ENCODE peak calls at places on chromosomes 13 and 19, in six cellular contexts. One of them, this sample, is unnamed.

GRCh38 chr13:44894001-44894770 is 95.1 kb downstream of the NUFIP1 start:
- ATAC-seq in HCT116: no peak
- ATAC-seq in GM12878: no peak
- ATAC-seq in HepG2: peak
- ATAC-seq in upper lobe of left lung: peak
- ATAC-seq in K562: no peak
- ATAC-seq in this sample: no peak

GRCh38 chr13:45441633-45442032 is 23.1 kb upstream of the COG3 start:
- ATAC-seq in HCT116: peak
- ATAC-seq in GM12878: peak
- ATAC-seq in HepG2: peak
- ATAC-seq in upper lobe of left lung: no peak
- ATAC-seq in K562: no peak
- ATAC-seq in this sample: no peak

GRCh38 chr19:47187797-47188196 is 43.2 kb downstream of the BBC3 start:
- ATAC-seq in HCT116: no peak
- ATAC-seq in GM12878: no peak
- ATAC-seq in HepG2: no peak
- ATAC-seq in upper lobe of left lung: no peak
- ATAC-seq in K562: no peak
- ATAC-seq in this sample: no peak

GRCh38 chr19:48443731-48444128 is 2.1 kb upstream of the GRWD1 start:
- ATAC-seq in HCT116: no peak
- ATAC-seq in GM12878: no peak
- ATAC-seq in HepG2: no peak
- ATAC-seq in upper lobe of left lung: no peak
- ATAC-seq in K562: no peak
- ATAC-seq in this sample: no peak

GRCh38 chr19:57263244-57263643 is 17.0 kb upstream of the ZNF460 start:
- ATAC-seq in HCT116: no peak
- ATAC-seq in GM12878: no peak
- ATAC-seq in HepG2: no peak
- ATAC-seq in upper lobe of left lung: no peak
- ATAC-seq in K562: no peak
- ATAC-seq in this sample: no peak

GRCh38 chr19:2487780-2488330 is 11.9 kb downstream of the GADD45B start:
- ATAC-seq in HCT116: no peak
- ATAC-seq in GM12878: no peak
- ATAC-seq in HepG2: peak
- ATAC-seq in upper lobe of left lung: no peak
- ATAC-seq in K562: no peak
- ATAC-seq in this sample: no peak

GRCh38 chr13:68808456-68808855 is 1299.2 kb upstream of the ATXN8OS start:
- ATAC-seq in HCT116: no peak
- ATAC-seq in GM12878: no peak
- ATAC-seq in HepG2: no peak
- ATAC-seq in upper lobe of left lung: no peak
- ATAC-seq in K562: no peak
- ATAC-seq in this sample: no peak

GRCh38 chr19:31054430-31054829 is 294.8 kb downstream of the TSHZ3 start:
- ATAC-seq in HCT116: no peak
- ATAC-seq in GM12878: no peak
- ATAC-seq in HepG2: peak
- ATAC-seq in upper lobe of left lung: no peak
- ATAC-seq in K562: peak
- ATAC-seq in this sample: no peak

GRCh38 chr13:105446197-105446596 is 1089.3 kb downstream of the EFNB2 start:
- ATAC-seq in HCT116: no peak
- ATAC-seq in GM12878: no peak
- ATAC-seq in HepG2: no peak
- ATAC-seq in upper lobe of left lung: no peak
- ATAC-seq in K562: no peak
- ATAC-seq in this sample: no peak

GRCh38 chr19:17109962-17110598 is 34.5 kb downstream of the MYO9B start:
- ATAC-seq in HCT116: no peak
- ATAC-seq in GM12878: peak
- ATAC-seq in HepG2: no peak
- ATAC-seq in upper lobe of left lung: peak
- ATAC-seq in K562: no peak
- ATAC-seq in this sample: no peak

GRCh38 chr19:8605514-8605913 is 5.0 kb downstream of the ADAMTS10 start:
- ATAC-seq in HCT116: no peak
- ATAC-seq in GM12878: no peak
- ATAC-seq in HepG2: no peak
- ATAC-seq in upper lobe of left lung: no peak
- ATAC-seq in K562: no peak
- ATAC-seq in this sample: no peak

GRCh38 chr19:7789447-7789846 is 26.4 kb downstream of the CLEC4M start:
- ATAC-seq in HCT116: no peak
- ATAC-seq in GM12878: no peak
- ATAC-seq in HepG2: no peak
- ATAC-seq in upper lobe of left lung: no peak
- ATAC-seq in K562: peak
- ATAC-seq in this sample: no peak

GRCh38 chr19:12838893-12839656 is 760 bp downstream of the MAST1 start:
- ATAC-seq in HCT116: no peak
- ATAC-seq in GM12878: no peak
- ATAC-seq in HepG2: no peak
- ATAC-seq in upper lobe of left lung: no peak
- ATAC-seq in K562: no peak
- ATAC-seq in this sample: no peak

GRCh38 chr19:4304509-4305252 is at the start of gene FSD1:
- ATAC-seq in HCT116: peak
- ATAC-seq in GM12878: peak
- ATAC-seq in HepG2: peak
- ATAC-seq in upper lobe of left lung: no peak
- ATAC-seq in K562: peak
- ATAC-seq in this sample: no peak

GRCh38 chr19:28066161-28066560 is 1146.8 kb downstream of the UQCRFS1 start:
- ATAC-seq in HCT116: no peak
- ATAC-seq in GM12878: no peak
- ATAC-seq in HepG2: no peak
- ATAC-seq in upper lobe of left lung: no peak
- ATAC-seq in K562: no peak
- ATAC-seq in this sample: no peak

GRCh38 chr13:94703271-94703670 is 9.1 kb downstream of the SOX21 start:
- ATAC-seq in HCT116: no peak
- ATAC-seq in GM12878: no peak
- ATAC-seq in HepG2: no peak
- ATAC-seq in upper lobe of left lung: no peak
- ATAC-seq in K562: no peak
- ATAC-seq in this sample: no peak

GRCh38 chr13:87814444-87814843 is 143.3 kb downstream of the SLITRK5 start:
- ATAC-seq in HCT116: no peak
- ATAC-seq in GM12878: no peak
- ATAC-seq in HepG2: no peak
- ATAC-seq in upper lobe of left lung: no peak
- ATAC-seq in K562: no peak
- ATAC-seq in this sample: no peak

DNA sequence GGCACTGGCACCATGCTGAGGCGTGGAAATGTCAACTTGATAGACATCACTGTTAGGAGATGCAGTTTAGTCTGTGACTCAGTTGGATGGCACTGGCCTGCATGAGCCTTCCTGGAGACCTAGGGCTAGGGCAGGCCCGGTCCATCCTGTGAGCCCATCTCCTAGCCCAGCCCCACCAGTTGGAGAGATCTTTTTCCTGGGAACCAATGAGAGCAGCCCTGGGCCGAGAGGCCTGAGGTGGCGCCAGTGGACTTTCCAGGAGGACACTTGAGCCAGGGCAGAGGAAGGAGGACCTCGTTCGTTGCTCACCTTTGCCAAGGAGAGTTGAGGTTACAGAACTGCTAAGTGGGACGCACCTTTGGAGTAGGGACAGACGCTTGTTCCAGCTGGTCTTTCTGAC is 100.5 kb upstream of the TEX29 start:
- ATAC-seq in HCT116: no peak
- ATAC-seq in GM12878: no peak
- ATAC-seq in HepG2: no peak
- ATAC-seq in upper lobe of left lung: peak
- ATAC-seq in K562: no peak
- ATAC-seq in this sample: no peak
- TF ChIP-seq POLR2A in HCT116: no peak
- TF ChIP-seq POLR2A in GM12878: no peak
- TF ChIP-seq POLR2A in HepG2: no peak
- TF ChIP-seq POLR2A in upper lobe of left lung: no peak
- TF ChIP-seq POLR2A in K562: no peak
- TF ChIP-seq POLR2A in this sample: no peak

DNA sequence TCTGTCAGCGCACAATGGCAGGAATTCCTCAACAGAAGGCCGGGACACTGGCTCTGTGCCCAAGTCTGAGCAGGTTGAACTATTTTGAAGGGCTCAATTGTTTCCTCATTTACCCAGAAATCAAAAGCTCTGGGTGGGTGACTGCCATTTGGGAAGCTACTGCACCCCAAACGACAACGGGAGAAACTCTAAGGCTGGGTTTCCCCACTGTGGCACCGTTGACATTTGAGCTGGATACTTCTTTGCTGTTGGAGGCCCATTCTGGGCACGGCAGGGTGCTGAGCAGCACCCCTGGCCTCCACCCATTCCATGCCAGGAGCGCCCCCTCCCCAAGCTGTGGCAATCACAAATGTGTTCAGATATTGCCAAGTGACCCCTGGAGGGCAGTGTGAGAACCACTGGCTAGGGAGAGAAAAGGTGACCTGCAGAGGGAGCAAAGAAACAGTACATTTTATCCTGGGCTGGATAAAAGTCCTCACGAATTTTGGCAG is 62.5 kb downstream of the RFX2 start:
- ATAC-seq in HCT116: peak
- ATAC-seq in GM12878: peak
- ATAC-seq in HepG2: peak
- ATAC-seq in upper lobe of left lung: peak
- ATAC-seq in K562: peak
- ATAC-seq in this sample: peak
- TF ChIP-seq POLR2AphosphoS5 in HCT116: no peak
- TF ChIP-seq POLR2AphosphoS5 in GM12878: no peak
- TF ChIP-seq POLR2AphosphoS5 in HepG2: no peak
- TF ChIP-seq POLR2AphosphoS5 in upper lobe of left lung: no peak
- TF ChIP-seq POLR2AphosphoS5 in K562: no peak
- TF ChIP-seq POLR2AphosphoS5 in this sample: peak

DNA sequence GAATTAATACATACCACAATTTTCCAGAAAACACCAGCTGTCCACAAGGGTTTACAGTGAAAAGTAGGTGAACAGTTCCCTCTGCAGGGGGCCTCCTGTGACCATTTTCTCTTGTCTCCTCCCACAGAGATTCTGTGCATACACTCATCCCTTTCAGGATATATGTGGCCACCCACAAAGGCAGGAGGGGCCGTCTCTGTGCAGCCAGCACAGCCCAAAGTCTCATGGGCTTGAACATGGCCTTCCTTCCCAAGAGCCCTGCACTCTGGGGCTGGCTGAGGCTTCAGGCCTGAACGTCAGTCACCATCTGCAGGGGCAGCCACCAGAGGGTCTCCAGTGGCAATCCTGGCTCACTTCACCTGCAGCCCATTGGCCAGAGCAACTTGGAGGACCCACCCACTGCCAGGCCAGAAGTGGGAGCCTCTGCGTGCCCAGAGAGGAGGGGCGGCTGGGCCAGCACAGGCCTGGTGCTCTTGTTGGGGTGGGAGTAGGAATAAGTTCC is 25.2 kb downstream of the TMEM161A start:
- ATAC-seq in HCT116: peak
- ATAC-seq in GM12878: peak
- ATAC-seq in HepG2: peak
- ATAC-seq in upper lobe of left lung: peak
- ATAC-seq in K562: peak
- ATAC-seq in this sample: no peak
- TF ChIP-seq POLR2A in HCT116: no peak
- TF ChIP-seq POLR2A in GM12878: no peak
- TF ChIP-seq POLR2A in HepG2: no peak
- TF ChIP-seq POLR2A in upper lobe of left lung: no peak
- TF ChIP-seq POLR2A in K562: peak
- TF ChIP-seq POLR2A in this sample: no peak

DNA sequence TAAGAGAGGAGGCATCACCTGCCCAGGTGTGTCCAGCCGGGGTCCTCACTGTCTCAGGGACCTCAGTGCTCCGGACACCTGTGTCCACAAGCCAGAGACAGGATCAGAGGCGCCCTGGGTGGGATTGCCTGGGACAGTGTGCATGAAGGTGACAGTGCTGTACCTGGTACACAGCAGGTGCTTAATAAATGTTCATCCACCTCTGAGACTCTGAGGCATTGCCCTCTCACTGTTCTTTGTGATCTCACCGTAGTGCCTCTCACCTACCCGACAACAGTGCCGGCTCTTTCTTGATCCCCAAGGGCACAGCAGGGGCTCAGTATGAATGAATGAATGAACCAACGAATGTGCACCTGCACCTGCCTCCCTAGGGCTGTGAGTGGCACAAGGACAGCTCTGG is 9.2 kb downstream of the RDH13 start:
- ATAC-seq in HCT116: no peak
- ATAC-seq in GM12878: no peak
- ATAC-seq in HepG2: no peak
- ATAC-seq in upper lobe of left lung: peak
- ATAC-seq in K562: no peak
- ATAC-seq in this sample: no peak
- TF ChIP-seq POLR2AphosphoS5 in HCT116: no peak
- TF ChIP-seq POLR2AphosphoS5 in GM12878: no peak
- TF ChIP-seq POLR2AphosphoS5 in HepG2: no peak
- TF ChIP-seq POLR2AphosphoS5 in upper lobe of left lung: no peak
- TF ChIP-seq POLR2AphosphoS5 in K562: no peak
- TF ChIP-seq POLR2AphosphoS5 in this sample: no peak

GRCh38 chr19:5691930-5692784 is 2.1 kb downstream of the RPL36 start:
- ATAC-seq in HCT116: peak
- ATAC-seq in GM12878: no peak
- ATAC-seq in HepG2: no peak
- ATAC-seq in upper lobe of left lung: no peak
- ATAC-seq in K562: peak
- ATAC-seq in this sample: no peak
- TF ChIP-seq POLR2A in HCT116: no peak
- TF ChIP-seq POLR2A in GM12878: peak
- TF ChIP-seq POLR2A in HepG2: peak
- TF ChIP-seq POLR2A in upper lobe of left lung: no peak
- TF ChIP-seq POLR2A in K562: peak
- TF ChIP-seq POLR2A in this sample: no peak

DNA sequence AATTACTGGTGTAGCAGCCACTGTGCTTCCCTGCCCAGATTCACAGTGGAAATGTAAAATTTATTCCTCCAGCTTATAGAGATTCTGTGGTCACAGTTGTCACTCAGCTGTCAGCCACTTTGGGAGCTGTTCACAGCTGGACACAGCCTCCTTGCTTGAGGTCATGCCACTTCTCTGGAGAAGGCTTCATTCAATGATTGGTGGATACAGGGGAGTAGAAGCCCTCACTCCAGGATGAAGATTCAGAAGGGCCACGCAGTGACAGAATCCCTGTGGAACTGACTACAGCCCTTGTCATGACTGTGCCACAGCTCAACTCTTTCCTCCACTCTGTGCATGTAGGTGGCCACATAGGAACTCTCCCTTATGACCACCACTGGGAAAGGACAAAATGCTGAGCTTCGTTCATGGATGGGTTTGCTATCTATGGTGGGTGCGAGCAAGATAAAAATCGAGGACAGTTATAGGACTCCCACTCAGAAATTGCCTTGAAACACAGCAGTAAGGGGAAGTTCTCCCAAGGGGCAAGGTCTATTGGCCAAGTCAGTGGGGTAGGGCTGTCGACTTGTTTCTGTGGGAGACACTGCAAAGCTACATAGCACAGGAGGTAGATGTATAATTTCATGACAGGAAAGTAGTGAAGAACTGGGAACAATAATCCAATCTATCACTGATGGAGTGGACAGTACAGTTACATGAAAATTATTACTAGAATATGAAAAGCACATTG is 98.7 kb downstream of the CCNA1 start:
- ATAC-seq in HCT116: no peak
- ATAC-seq in GM12878: no peak
- ATAC-seq in HepG2: no peak
- ATAC-seq in upper lobe of left lung: no peak
- ATAC-seq in K562: no peak
- ATAC-seq in this sample: no peak
- TF ChIP-seq POLR2AphosphoS5 in HCT116: no peak
- TF ChIP-seq POLR2AphosphoS5 in GM12878: no peak
- TF ChIP-seq POLR2AphosphoS5 in HepG2: no peak
- TF ChIP-seq POLR2AphosphoS5 in upper lobe of left lung: no peak
- TF ChIP-seq POLR2AphosphoS5 in K562: no peak
- TF ChIP-seq POLR2AphosphoS5 in this sample: no peak

This sample was measured in gastroesophageal sphincter.